ENCODE peak calls at places on chromosomes 13 and 19, in five cellular contexts. D is OCI-LY7, H is fibroblast of the aortic adventitia, G is body of pancreas, N is astrocyte of the spinal cord. T is an unnamed sample.

GRCh38 chr19:8610041-8610927 is at the start of gene ADAMTS10:
- DNase-seq in H (peak), D (no peak), G (peak), N (peak), T (peak)

GRCh38 chr13:72221276-72221962 is 354.4 kb upstream of the DACH1 start:
- DNase-seq in N (no peak), G (peak), H (no peak), D (peak), T (peak)

GRCh38 chr13:111958612-111959395 is 108.1 kb upstream of the SOX1 start:
- DNase-seq in N (no peak), H (no peak), D (no peak), G (no peak), T (no peak)

GRCh38 chr19:40596608-40597328 is 4.4 kb upstream of the LTBP4 start:
- DNase-seq in G (peak), D (no peak), N (peak), H (peak), T (peak)

GRCh38 chr19:12574036-12574435 is 22.8 kb upstream of the ZNF564 start:
- DNase-seq in N (no peak), D (peak), G (no peak), H (no peak), T (no peak)

GRCh38 chr19:48596679-48597465 is 9.7 kb upstream of the SPACA4 start:
- DNase-seq in G (no peak), D (no peak), N (no peak), H (no peak), T (no peak)

GRCh38 chr19:49327878-49328544 is 3.0 kb upstream of the SLC6A16 start:
- DNase-seq in G (no peak), N (no peak), H (peak), D (peak), T (peak)

GRCh38 chr19:5222821-5223321 is 117.7 kb downstream of the PTPRS start:
- DNase-seq in G (no peak), H (no peak), D (no peak), N (no peak), T (no peak)

GRCh38 chr19:4431808-4432674 is 25.6 kb downstream of the UBXN6 start:
- DNase-seq in G (no peak), N (no peak), D (no peak), H (no peak), T (no peak)

GRCh38 chr19:43751466-43752220 is 3.1 kb downstream of the SMG9 start:
- DNase-seq in H (peak), N (peak), G (no peak), D (no peak), T (peak)

GRCh38 chr13:101916758-101917474 is 464.4 kb downstream of the ITGBL1 start:
- DNase-seq in H (no peak), N (no peak), G (no peak), D (no peak), T (no peak)

GRCh38 chr13:114279770-114280169 is 1.6 kb upstream of the UPF3A start:
- DNase-seq in H (no peak), G (no peak), D (peak), N (no peak), T (no peak)

GRCh38 chr13:114275309-114275708 is 6.1 kb upstream of the UPF3A start:
- DNase-seq in N (no peak), H (no peak), D (no peak), G (no peak), T (no peak)

GRCh38 chr13:114282143-114282685 is 813 bp downstream of the UPF3A start:
- DNase-seq in G (peak), D (peak), N (peak), H (peak), T (peak)

GRCh38 chr13:114281351-114282142 is at the start of gene UPF3A:
- DNase-seq in N (peak), H (peak), G (peak), D (peak), T (peak)

GRCh38 chr13:114279146-114279545 is 2.3 kb upstream of the UPF3A start:
- DNase-seq in D (no peak), G (no peak), H (no peak), N (no peak), T (no peak)
- H3K4me3 ChIP-seq in D (no peak), G (no peak), H (no peak), N (no peak), T (no peak)

GRCh38 chr13:28531195-28531955 is 36.4 kb upstream of the FLT1 start:
- DNase-seq in G (peak), H (peak), N (no peak), D (no peak), T (peak)
- H3K4me3 ChIP-seq in G (no peak), H (peak), N (peak), D (no peak), T (peak)

DNA sequence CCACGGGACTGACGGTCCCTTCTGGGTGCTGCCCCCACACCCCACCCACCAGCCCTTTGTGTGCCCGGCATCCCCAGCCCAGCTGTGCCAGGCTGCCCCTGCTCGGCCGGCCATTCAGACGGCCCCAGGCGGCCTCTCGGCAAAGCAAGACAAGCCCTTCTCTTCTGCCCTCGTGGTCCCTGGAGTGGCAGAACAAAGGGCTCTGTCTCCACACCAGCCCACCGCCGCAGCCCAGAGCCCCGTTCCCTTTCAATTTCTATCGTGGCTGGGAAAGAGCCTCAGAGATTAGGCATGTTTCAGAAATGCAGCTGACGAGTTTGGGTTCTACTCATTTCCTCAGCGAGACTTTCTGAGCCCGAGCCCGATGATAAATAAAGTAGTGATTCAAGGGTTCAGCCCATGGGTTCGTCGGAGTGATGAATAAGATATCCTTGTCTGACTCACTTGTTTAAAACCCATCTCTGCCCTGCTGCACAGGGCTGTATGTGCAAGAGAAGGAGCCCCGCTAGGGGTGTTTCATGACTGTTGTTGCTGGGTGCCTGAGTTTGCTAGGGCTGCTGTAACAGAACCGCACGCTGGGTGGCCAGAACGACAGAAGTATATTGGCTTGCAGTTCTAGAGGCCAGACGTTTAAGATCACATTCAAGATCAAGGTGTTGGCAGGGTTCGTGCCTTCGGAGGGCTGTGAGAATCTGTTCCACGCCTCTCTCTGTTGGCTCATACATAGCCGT is 4.3 kb downstream of the MYO9B start:
- DNase-seq in G (peak), N (peak), H (peak), D (peak), T (peak)
- H3K4me3 ChIP-seq in G (no peak), N (peak), H (peak), D (peak), T (peak)

DNA sequence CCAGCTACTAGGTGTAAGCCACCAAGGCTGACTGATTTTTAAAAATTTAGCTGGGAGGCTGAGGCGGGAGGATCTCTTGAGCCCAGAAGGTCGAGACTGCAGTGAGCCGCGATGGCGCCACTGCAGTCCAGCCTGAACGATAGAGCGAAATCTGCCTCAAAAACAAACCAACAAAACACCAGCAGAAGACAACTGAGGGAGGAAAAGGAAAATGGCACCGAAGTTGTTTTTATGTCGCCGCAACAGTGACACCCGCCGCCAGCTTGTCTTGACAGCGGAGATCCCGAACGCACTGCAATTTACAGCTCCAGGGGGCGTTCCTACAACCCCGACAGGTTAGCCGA is 298 bp upstream of the FAM98C start:
- DNase-seq in D (no peak), H (no peak), G (no peak), N (no peak), T (no peak)
- H3K4me3 ChIP-seq in D (peak), H (peak), G (no peak), N (peak), T (peak)